ENCODE peak calls at places on chromosomes 13 and 19, in four cellular contexts. S is CD4-positive, CD25-positive, alpha-beta regulatory T cell; Y is GM04504; A is pons. Z is an unnamed sample.
A peak's percentile ranks its signal among the peaks of the same experiment; 100 is the strongest.

GRCh38 chr13:96032717-96033116 is 20.5 kb downstream of the UGGT2 start:
- DNase-seq in S (no peak), Y (no peak), A (no peak), Z (no peak)

GRCh38 chr13:100244431-100244830 is 155.5 kb downstream of the PCCA start:
- DNase-seq in S (no peak), Y (no peak), A (no peak), Z (no peak)

GRCh38 chr13:114081761-114082681 is 50.4 kb downstream of the RASA3 start:
- DNase-seq in S (no peak), Y (no peak), A (no peak), Z (no peak)

GRCh38 chr13:72290962-72291681 is 424.1 kb upstream of the DACH1 start:
- DNase-seq in S (no peak), Y (peak; percentile 34), A (no peak), Z (peak; percentile 7)

GRCh38 chr13:97982286-97982685 is 28.8 kb downstream of the IPO5 start:
- DNase-seq in S (no peak), Y (no peak), A (no peak), Z (no peak)

GRCh38 chr13:43369319-43369718 is 345.9 kb downstream of the DNAJC15 start:
- DNase-seq in S (no peak), Y (no peak), A (no peak), Z (no peak)

GRCh38 chr19:5018224-5019015 is 49.5 kb downstream of the KDM4B start:
- DNase-seq in S (no peak), Y (peak; percentile 38), A (no peak), Z (no peak)

GRCh38 chr19:17405250-17406038 is at the start of gene BST2:
- DNase-seq in S (peak; percentile 85), Y (no peak), A (peak; percentile 80), Z (no peak)

GRCh38 chr13:44237276-44237767 is 136.3 kb upstream of the SERP2 start:
- DNase-seq in S (peak; percentile 2), Y (peak; percentile 76), A (peak; percentile 78), Z (no peak)

GRCh38 chr19:29872224-29872731 is 60.5 kb downstream of the CCNE1 start:
- DNase-seq in S (peak; percentile 46), Y (no peak), A (peak; percentile 12), Z (no peak)

Z was measured in iPS DF 6.9.